ENCODE peak calls at places on chromosomes 4 and X, in four cellular contexts. One of them, this sample, is unnamed. For H3K9me3, the result is how much of the 10 kb centered on the place peaks cover.

GRCh38 chrX:12950851-12951589 is 23.9 kb upstream of the TMSB4X start:
- DNase-seq in GM23248: peak
- DNase-seq in aorta: no peak
- DNase-seq in neuronal stem cell: no peak
- DNase-seq in this sample: peak

GRCh38 chrX:150058728-150059127 is 120.4 kb upstream of the EOLA2 start:
- DNase-seq in aorta: no peak
- DNase-seq in neuronal stem cell: no peak
- DNase-seq in GM23248: no peak
- DNase-seq in this sample: no peak

GRCh38 chr4:2832309-2832980 is 11.2 kb upstream of the ADD1 start:
- DNase-seq in aorta: no peak
- DNase-seq in GM23248: no peak
- DNase-seq in neuronal stem cell: no peak
- DNase-seq in this sample: no peak

GRCh38 chrX:107542500-107542899 is 85.8 kb upstream of the PRPS1 start:
- DNase-seq in aorta: no peak
- DNase-seq in GM23248: peak
- DNase-seq in neuronal stem cell: no peak
- DNase-seq in this sample: no peak

GRCh38 chr4:92100980-92101379 is 202.8 kb upstream of the GRID2 start:
- DNase-seq in aorta: no peak
- DNase-seq in GM23248: no peak
- DNase-seq in neuronal stem cell: no peak
- DNase-seq in this sample: no peak

GRCh38 chr4:169152104-169152503 is 118.7 kb downstream of the SH3RF1 start:
- DNase-seq in aorta: no peak
- DNase-seq in neuronal stem cell: no peak
- DNase-seq in GM23248: no peak
- DNase-seq in this sample: no peak

GRCh38 chr4:147542229-147542990 is 61.5 kb downstream of the EDNRA start:
- DNase-seq in aorta: no peak
- DNase-seq in neuronal stem cell: no peak
- DNase-seq in GM23248: peak
- DNase-seq in this sample: no peak

GRCh38 chr4:185304944-185305690 is 90.6 kb downstream of the LRP2BP start:
- DNase-seq in neuronal stem cell: peak
- DNase-seq in GM23248: peak
- DNase-seq in aorta: no peak
- DNase-seq in this sample: no peak

GRCh38 chrX:152530967-152531366 is 79.9 kb upstream of the GABRA3 start:
- DNase-seq in GM23248: no peak
- DNase-seq in neuronal stem cell: no peak
- DNase-seq in aorta: no peak
- DNase-seq in this sample: no peak

DNA sequence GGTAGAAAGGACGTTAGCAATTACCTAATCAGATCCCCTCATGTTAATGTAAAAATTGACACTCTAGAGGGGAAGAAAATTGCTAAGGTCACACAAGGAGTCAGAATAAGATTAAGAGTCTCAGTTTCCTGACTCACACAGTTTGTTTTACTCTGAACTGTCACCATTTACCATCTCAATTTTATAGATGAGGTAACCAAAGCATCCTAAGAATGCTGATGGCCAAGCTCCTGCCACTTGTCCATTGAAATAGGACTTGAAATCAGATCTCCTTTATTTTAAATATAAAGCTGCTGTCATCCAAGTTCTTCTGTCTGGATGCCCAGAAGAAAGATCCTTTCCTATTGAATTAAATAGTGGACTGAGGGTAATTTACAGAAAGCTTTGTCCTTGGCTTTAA is 114.8 kb upstream of the VAMP7 start:
- DNase-seq in neuronal stem cell: no peak
- DNase-seq in aorta: no peak
- DNase-seq in GM23248: peak
- DNase-seq in this sample: no peak
- H3K9me3 ChIP-seq in neuronal stem cell: under half
- H3K9me3 ChIP-seq in aorta: under half
- H3K9me3 ChIP-seq in GM23248: under half
- H3K9me3 ChIP-seq in this sample: under half

GRCh38 chr4:242121-242848 is 63.0 kb downstream of the ZNF732 start:
- DNase-seq in aorta: peak
- DNase-seq in neuronal stem cell: no peak
- DNase-seq in GM23248: peak
- DNase-seq in this sample: peak

GRCh38 chr4:243407-243806 is 61.9 kb downstream of the ZNF732 start:
- DNase-seq in aorta: no peak
- DNase-seq in GM23248: no peak
- DNase-seq in neuronal stem cell: no peak
- DNase-seq in this sample: no peak

GRCh38 chr4:244471-244870 is 60.8 kb downstream of the ZNF732 start:
- DNase-seq in neuronal stem cell: no peak
- DNase-seq in aorta: no peak
- DNase-seq in GM23248: peak
- DNase-seq in this sample: no peak
- H3K9me3 ChIP-seq in neuronal stem cell: under half
- H3K9me3 ChIP-seq in aorta: under half
- H3K9me3 ChIP-seq in GM23248: under half
- H3K9me3 ChIP-seq in this sample: under half

DNA sequence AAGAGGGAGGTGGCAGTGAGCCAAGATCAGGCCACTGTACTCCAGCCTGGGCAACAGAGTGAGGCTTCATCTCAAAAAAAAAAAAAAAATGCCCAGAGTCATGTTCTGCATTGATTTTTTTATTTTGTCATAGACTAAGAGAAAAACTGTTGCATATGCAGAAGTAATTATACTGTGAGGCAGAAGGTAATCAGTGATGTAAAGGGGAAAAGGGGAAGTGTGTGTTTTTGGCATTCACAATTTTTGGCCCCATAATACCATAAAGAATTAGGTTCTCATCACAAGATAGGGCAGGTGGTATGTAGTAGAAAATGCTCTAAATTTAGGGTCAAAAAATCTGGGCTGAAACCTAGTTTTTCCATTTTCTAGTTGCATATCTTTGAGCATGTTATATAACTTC is 47.3 kb upstream of the GAB1 start:
- DNase-seq in aorta: no peak
- DNase-seq in GM23248: no peak
- DNase-seq in neuronal stem cell: no peak
- DNase-seq in this sample: no peak
- H3K9me3 ChIP-seq in aorta: under half
- H3K9me3 ChIP-seq in GM23248: under half
- H3K9me3 ChIP-seq in neuronal stem cell: under half
- H3K9me3 ChIP-seq in this sample: under half

GRCh38 chrX:76064825-76065224 is 108.0 kb upstream of the PBDC1 start:
- DNase-seq in aorta: no peak
- DNase-seq in GM23248: no peak
- DNase-seq in neuronal stem cell: no peak
- DNase-seq in this sample: no peak
- H3K9me3 ChIP-seq in aorta: under half
- H3K9me3 ChIP-seq in GM23248: under half
- H3K9me3 ChIP-seq in neuronal stem cell: under half
- H3K9me3 ChIP-seq in this sample: under half

DNA sequence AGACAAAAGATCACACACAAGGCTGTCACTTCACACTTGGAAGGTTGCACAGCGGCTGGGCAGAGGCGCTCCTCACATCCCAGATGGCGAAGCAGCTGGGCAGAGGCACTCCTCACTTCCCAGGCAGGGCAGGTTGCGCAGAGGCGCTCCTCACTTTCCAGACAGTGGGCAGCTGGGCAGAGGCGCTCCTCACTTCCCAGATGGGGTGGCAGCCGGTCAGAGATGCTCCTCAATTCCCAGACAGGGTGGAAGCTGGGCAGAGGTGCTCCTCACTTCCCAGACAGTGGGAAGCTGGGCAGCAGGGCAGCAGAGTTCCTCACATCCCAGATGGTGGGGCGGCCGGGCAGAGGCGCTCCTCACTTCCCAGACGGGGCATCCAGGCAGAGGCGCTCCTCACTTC is 199.2 kb downstream of the RTL9 start:
- DNase-seq in GM23248: no peak
- DNase-seq in neuronal stem cell: no peak
- DNase-seq in aorta: no peak
- DNase-seq in this sample: no peak
- H3K9me3 ChIP-seq in GM23248: under half
- H3K9me3 ChIP-seq in neuronal stem cell: under half
- H3K9me3 ChIP-seq in aorta: under half
- H3K9me3 ChIP-seq in this sample: under half